ENCODE peak calls at places on chromosome 1, in ten cellular contexts. X, L, Q, B, Z, O, T, K, F and P are unnamed samples.
A peak's percentile ranks its signal among the peaks of the same experiment; 100 is the strongest.

GRCh38 chr1:226046240-226046639 is 16.3 kb upstream of the H3-3A start:
- DNase-seq in O (no peak), K (no peak), T (peak; percentile 35), B (no peak), X (peak; percentile 90), Q (no peak), F (peak; percentile 28), L (no peak), Z (peak; percentile 89), P (no peak)

GRCh38 chr1:119713538-119714456 is 2.1 kb downstream of the PHGDH start:
- DNase-seq in B (no peak), F (no peak), L (no peak), X (peak; percentile 30), Z (peak; percentile 24), T (peak; percentile 69), Q (no peak), K (no peak), O (peak; percentile 81), P (no peak)

GRCh38 chr1:64967381-64967780 is 1.0 kb upstream of the JAK1 start:
- DNase-seq in B (no peak), F (no peak), T (no peak), Q (no peak), L (peak; percentile 81), O (no peak), Z (no peak), X (no peak), K (no peak), P (no peak)

GRCh38 chr1:53949023-53949611 is 3.0 kb downstream of the LRRC42 start:
- DNase-seq in Q (peak; percentile 53), L (peak; percentile 31), Z (peak; percentile 51), X (peak; percentile 41), K (peak; percentile 36), O (peak; percentile 79), T (peak; percentile 69), B (no peak), F (no peak), P (no peak)

GRCh38 chr1:11143907-11144306 is 44.2 kb upstream of the EXOSC10 start:
- DNase-seq in L (no peak), Q (no peak), O (no peak), Z (no peak), X (no peak), K (peak; percentile 31), F (no peak), T (no peak), B (no peak), P (no peak)

GRCh38 chr1:205325334-205325884 is 3.9 kb upstream of the NUAK2 start:
- DNase-seq in L (peak; percentile 67), K (peak; percentile 63), X (peak; percentile 62), Z (peak; percentile 84), F (peak; percentile 69), B (peak; percentile 64), T (peak; percentile 87), O (peak; percentile 96), Q (peak; percentile 74), P (peak; percentile 64)

GRCh38 chr1:234730110-234730509 is 120.1 kb upstream of the IRF2BP2 start:
- DNase-seq in X (no peak), F (no peak), T (no peak), Z (no peak), O (peak; percentile 29), B (no peak), K (no peak), L (no peak), Q (no peak), P (no peak)

GRCh38 chr1:89959719-89960118 is 35.2 kb upstream of the ZNF326 start:
- DNase-seq in L (no peak), K (no peak), Q (no peak), T (no peak), O (no peak), B (no peak), X (no peak), F (no peak), Z (no peak), P (no peak)

GRCh38 chr1:41238311-41239094 is 3.6 kb downstream of the SCMH1 start:
- DNase-seq in T (no peak), K (no peak), X (peak; percentile 74), L (no peak), Z (peak; percentile 35), O (no peak), F (no peak), B (no peak), Q (no peak), P (no peak)

DNA sequence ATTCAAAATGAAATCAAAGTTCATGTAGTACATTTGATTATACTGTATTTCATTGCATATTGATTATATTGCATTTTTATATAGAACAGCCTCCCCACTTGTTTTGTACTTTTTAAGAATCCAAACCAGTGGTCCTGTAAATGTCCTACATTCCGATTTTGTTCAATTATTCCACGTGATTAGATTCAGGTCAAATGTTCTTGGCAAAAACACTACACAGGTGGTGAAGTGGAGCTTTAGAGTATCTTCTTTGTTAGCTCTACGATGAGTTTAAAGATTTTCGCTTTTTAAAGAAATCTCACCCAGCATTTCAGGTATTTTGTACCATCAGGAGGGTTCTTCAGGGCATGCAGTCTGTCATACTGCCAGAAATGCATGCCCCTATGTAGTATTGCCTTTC is 120.6 kb downstream of the TRIM33 start:
- DNase-seq in K (no peak), F (no peak), Q (no peak), X (no peak), B (no peak), Z (no peak), T (no peak), L (no peak), O (no peak), P (no peak)
- TF ChIP-seq CTCF in K (no peak), F (no peak), Q (no peak), X (no peak), B (no peak), Z (no peak), T (no peak), L (no peak), O (no peak), P (no peak)

GRCh38 chr1:172269084-172269483 is 151.4 kb upstream of the C1orf105 start:
- DNase-seq in B (no peak), L (no peak), Q (no peak), T (no peak), F (no peak), X (no peak), K (no peak), O (no peak), Z (no peak), P (no peak)
- TF ChIP-seq CTCF in B (no peak), L (no peak), Q (no peak), T (no peak), F (no peak), X (no peak), K (no peak), O (no peak), Z (no peak), P (no peak)

GRCh38 chr1:214341918-214342317 is 61.0 kb downstream of the SMYD2 start:
- DNase-seq in O (no peak), K (no peak), Q (no peak), L (no peak), F (no peak), B (no peak), Z (no peak), X (no peak), T (no peak), P (no peak)
- TF ChIP-seq CTCF in O (peak; percentile 40), K (no peak), Q (no peak), L (no peak), F (no peak), B (no peak), Z (no peak), X (no peak), T (no peak), P (no peak)

DNA sequence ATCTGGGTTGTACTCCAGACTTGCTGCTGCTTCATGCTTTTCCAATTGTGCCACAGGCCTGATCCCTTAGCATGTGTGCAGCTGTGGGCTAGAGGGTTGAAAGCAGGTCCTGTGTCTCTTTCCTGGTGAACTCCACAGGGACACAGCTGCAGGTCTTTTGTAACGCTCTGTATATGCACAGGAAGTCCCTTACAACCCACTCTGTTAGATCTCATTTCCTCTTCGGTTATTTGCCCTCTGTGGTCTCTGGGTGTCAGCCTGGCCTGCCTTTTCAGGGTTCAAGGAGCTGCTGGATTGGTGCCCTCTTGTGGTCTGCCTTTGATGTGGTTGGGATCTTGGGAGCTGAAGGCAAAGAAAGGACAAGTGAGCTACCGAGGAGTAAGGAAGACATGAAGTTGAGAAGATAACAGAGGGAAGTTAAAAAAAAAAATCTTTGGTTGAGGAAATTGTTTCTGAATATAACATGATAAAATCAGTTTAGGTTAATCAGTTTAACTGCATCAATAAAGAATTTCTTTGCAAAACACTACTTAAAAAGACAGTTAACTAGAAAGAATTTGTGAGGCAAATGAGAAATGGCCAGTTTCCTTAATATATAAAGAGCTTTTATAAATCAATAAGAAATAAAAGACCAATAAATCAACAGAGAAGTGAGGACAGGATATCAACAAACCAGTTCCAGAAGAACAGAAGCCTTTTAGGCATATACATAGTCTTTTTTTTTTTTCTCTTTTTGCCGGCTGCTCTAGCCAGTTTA is 44.1 kb downstream of the UCK2 start:
- DNase-seq in B (no peak), L (peak; percentile 95), K (peak; percentile 45), T (peak; percentile 50), F (peak; percentile 48), X (peak; percentile 73), Q (no peak), O (peak; percentile 84), Z (peak; percentile 54), P (no peak)
- TF ChIP-seq CTCF in B (no peak), L (peak; percentile 97), K (peak; percentile 63), T (peak; percentile 55), F (peak; percentile 32), X (peak; percentile 27), Q (no peak), O (peak; percentile 76), Z (peak; percentile 30), P (no peak)

DNA sequence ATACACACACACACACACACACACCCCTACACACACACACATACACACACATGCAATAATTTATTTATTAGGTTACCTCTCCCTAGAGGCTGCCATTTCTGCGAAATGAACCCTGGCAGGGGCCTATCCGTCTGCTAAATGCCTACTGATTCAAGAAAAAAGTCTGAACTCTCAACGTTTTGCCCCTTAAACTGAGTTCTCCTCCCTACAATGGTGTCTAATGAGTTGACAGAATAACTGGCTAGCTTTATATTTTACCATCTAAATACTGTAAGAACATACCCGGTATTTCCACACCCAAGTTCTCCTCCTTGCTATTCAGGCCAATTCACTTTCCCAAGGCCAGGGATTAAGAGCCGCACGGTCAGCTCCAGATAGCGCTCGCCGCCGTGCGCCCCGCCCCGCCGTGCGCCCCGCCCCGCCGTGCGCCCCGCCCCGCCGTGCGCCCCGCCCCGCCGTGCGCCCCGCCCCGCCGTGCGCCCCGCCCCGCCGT is 339 bp upstream of the RNPC3 start:
- DNase-seq in O (peak; percentile 67), B (no peak), Q (no peak), F (peak; percentile 51), Z (peak; percentile 38), T (peak; percentile 74), X (peak; percentile 39), K (peak; percentile 21), L (peak; percentile 6), P (no peak)
- TF ChIP-seq CTCF in O (no peak), B (no peak), Q (no peak), F (no peak), Z (no peak), T (no peak), X (no peak), K (no peak), L (no peak), P (no peak)

DNA sequence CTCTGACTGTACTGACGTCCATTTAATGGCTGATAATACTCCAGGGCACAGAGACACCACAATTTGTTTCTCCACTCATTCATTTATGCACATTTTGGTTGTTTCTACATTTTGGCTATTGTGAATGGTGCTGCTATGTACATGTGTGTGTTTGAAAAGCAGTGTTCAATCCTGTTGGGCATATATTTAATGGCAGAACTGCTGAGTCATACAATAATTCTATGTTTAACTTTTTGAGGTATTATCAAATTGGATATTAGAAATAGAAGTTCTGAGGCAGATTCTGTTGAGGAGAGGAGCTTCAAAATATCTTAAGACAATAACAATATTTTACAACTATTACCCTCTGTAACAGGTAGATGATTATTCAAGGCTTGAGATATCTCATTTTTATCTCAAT is 39.0 kb upstream of the NADK start:
- DNase-seq in B (no peak), Z (no peak), K (no peak), X (no peak), T (no peak), O (no peak), Q (no peak), F (no peak), L (no peak), P (no peak)
- TF ChIP-seq CTCF in B (no peak), Z (no peak), K (no peak), X (no peak), T (no peak), O (no peak), Q (no peak), F (no peak), L (no peak), P (no peak)